ENCODE peak calls at places on chromosomes 13 and 19, in six cellular contexts. R is GM13977, X is activated T-cell treated with anti-CD3 and anti-CD28 coated beads for 1 hour, Y is ACHN, F is thoracic aorta, J is kidney. S is an unnamed sample.

GRCh38 chr19:852136-853013 is at the start of gene ELANE:
- DNase-seq in X (no peak), R (no peak), J (peak; percentile 75), Y (no peak), F (no peak), S (no peak)

GRCh38 chr19:30070970-30071632 is 129.1 kb downstream of the URI1 start:
- DNase-seq in R (no peak), Y (no peak), F (no peak), X (no peak), J (peak; percentile 37), S (peak; percentile 55)

GRCh38 chr19:10724573-10725071 is 6.7 kb downstream of the DNM2 start:
- DNase-seq in X (no peak), Y (no peak), R (peak; percentile 9), J (no peak), F (no peak), S (no peak)

GRCh38 chr13:76632388-76633044 is 253.7 kb downstream of the KCTD12 start:
- DNase-seq in J (no peak), R (no peak), F (no peak), X (no peak), Y (no peak), S (no peak)

GRCh38 chr19:32870154-32870573 is 597 bp upstream of the SLC7A9 start:
- DNase-seq in J (no peak), F (no peak), X (no peak), Y (no peak), R (no peak), S (peak; percentile 41)

GRCh38 chr19:39568604-39569003 is 28.6 kb upstream of the EID2 start:
- DNase-seq in F (no peak), Y (peak; percentile 3), J (no peak), X (no peak), R (no peak), S (no peak)

GRCh38 chr13:46640843-46641242 is 87.9 kb downstream of the LRCH1 start:
- DNase-seq in F (no peak), Y (peak; percentile 56), X (no peak), J (no peak), R (no peak), S (no peak)

GRCh38 chr13:44231786-44232516 is 141.7 kb upstream of the SERP2 start:
- DNase-seq in X (no peak), Y (peak; percentile 92), J (peak; percentile 93), F (no peak), R (no peak), S (no peak)

GRCh38 chr13:110773480-110773879 is 60.0 kb downstream of the ING1 start:
- DNase-seq in R (no peak), Y (no peak), F (no peak), X (no peak), J (no peak), S (no peak)

GRCh38 chr13:79307866-79308298 is 98.2 kb downstream of the RBM26 start:
- DNase-seq in J (no peak), F (no peak), X (no peak), R (no peak), Y (no peak), S (peak; percentile 45)

GRCh38 chr13:25945596-25945995 is 106.2 kb downstream of the SHISA2 start:
- DNase-seq in F (no peak), Y (peak; percentile 9), R (no peak), X (no peak), J (no peak), S (no peak)